ENCODE peak calls at places on chromosomes 3 and 15, in five cellular contexts. F, T, I, B and O are unnamed samples.

GRCh38 chr3:46442591-46443530 is 21.8 kb downstream of the LTF start:
- DNase-seq in B (no peak), I (no peak), F (peak), T (peak), O (no peak)

GRCh38 chr3:104878395-104878794 is 488.3 kb upstream of the ALCAM start:
- DNase-seq in F (no peak), B (no peak), I (no peak), T (no peak), O (no peak)

GRCh38 chr3:140927711-140928110 is 13.9 kb upstream of the SLC25A36 start:
- DNase-seq in T (no peak), F (no peak), I (no peak), B (no peak), O (no peak)

GRCh38 chr3:42023380-42023779 is 61.5 kb upstream of the ULK4 start:
- DNase-seq in F (no peak), B (no peak), I (no peak), T (no peak), O (no peak)

GRCh38 chr3:73772076-73772475 is 147.3 kb upstream of the PDZRN3 start:
- DNase-seq in F (no peak), B (no peak), T (no peak), I (no peak), O (no peak)

GRCh38 chr3:32577621-32578556 is 7.2 kb upstream of the DYNC1LI1 start:
- DNase-seq in T (no peak), I (no peak), B (no peak), F (no peak), O (no peak)

GRCh38 chr15:45200799-45201556 is 13.2 kb upstream of the SHF start:
- DNase-seq in T (peak), I (peak), B (peak), F (peak), O (peak)

GRCh38 chr3:142888484-142889262 is at the start of gene PCOLCE2:
- DNase-seq in B (peak), I (no peak), F (peak), T (no peak), O (peak)

GRCh38 chr15:73081321-73081958 is 29.2 kb downstream of the NEO1 start:
- DNase-seq in F (no peak), I (peak), T (no peak), B (no peak), O (no peak)

GRCh38 chr15:51460796-51461195 is 119.3 kb downstream of the GLDN start:
- DNase-seq in F (no peak), T (no peak), B (no peak), I (no peak), O (no peak)

GRCh38 chr3:12516873-12517272 is 28.4 kb downstream of the MKRN2OS start:
- DNase-seq in T (no peak), I (no peak), F (no peak), B (no peak), O (no peak)
- TF ChIP-seq POLR2A in T (no peak), I (no peak), F (no peak), B (no peak), O (no peak)

GRCh38 chr3:172040078-172040975 is 949 bp downstream of the FNDC3B start:
- DNase-seq in B (peak), F (peak), I (peak), T (peak), O (peak)
- TF ChIP-seq CTCF in B (no peak), F (peak), I (no peak), T (no peak), O (peak)

GRCh38 chr3:49092948-49093852 is 671 bp downstream of the QRICH1 start:
- DNase-seq in F (peak), B (peak), I (peak), T (peak), O (peak)
- TF ChIP-seq POLR2A in F (no peak), B (no peak), I (no peak), T (no peak), O (no peak)

GRCh38 chr15:67064607-67065530 is 533 bp upstream of the SMAD3 start:
- DNase-seq in F (peak), I (no peak), B (no peak), T (peak), O (peak)
- TF ChIP-seq CTCF in F (no peak), I (no peak), B (no peak), T (no peak), O (no peak)

DNA sequence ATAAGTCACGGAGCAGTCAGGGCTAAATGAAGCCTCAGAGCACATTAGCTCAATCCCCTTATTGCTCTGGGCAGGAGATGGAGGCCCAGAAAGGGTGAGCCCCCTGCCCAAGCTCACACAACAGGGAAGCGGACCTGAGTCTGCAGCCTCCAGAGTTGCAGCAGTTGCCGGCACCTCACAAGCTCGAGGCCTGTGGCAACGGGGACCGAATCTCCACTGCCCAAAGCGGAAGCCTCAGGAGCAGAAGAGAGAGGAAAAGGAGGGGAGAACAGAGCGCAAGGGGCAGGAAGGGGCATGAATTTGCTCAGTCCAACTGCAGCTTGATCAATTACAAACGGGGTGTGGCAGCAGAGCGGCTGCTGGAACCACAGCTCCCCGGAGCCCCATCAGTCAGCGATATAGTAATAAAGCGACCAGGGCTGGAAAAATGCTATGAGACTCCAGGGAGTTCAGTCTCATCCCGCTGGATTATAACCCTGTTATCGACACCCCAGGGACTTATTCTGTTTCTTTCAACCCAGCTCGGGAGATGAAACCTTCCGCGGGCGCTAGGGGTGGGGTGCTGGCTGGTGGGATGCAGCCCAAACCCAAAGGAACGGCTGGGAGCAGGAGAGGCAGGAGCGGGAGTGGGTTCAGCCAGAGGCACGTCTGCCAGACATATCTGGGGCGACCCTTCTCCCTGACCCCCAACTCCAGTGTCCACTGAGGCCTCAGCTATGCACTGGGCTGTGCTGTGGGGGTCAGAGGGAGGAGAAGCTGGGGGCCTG is 219.7 kb upstream of the LINGO1 start:
- DNase-seq in F (peak), I (no peak), T (no peak), B (no peak), O (no peak)
- TF ChIP-seq POLR2A in F (no peak), I (no peak), T (no peak), B (no peak), O (no peak)

DNA sequence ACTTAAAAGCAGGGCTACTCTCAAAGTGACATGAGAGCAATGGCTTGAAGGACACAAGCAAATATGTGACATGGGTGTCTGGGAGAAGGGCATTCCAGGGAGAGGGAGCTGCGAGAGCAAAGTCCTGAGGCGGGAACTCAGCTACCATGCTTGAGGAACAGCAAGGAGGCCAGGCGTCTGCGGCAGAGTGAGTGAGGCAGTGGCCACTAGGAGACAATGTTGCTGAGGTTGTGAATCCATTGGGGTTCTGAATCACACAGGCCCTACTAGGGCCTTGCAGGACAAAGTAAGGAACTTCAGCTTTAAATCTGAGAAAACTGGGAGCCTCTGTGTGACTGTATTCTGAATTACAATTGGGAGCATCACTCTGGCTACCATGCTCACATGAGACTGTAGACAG is 94.1 kb upstream of the PRICKLE2 start:
- DNase-seq in B (no peak), I (no peak), T (no peak), F (no peak), O (no peak)
- TF ChIP-seq CTCF in B (no peak), I (no peak), T (no peak), F (no peak), O (no peak)

DNA sequence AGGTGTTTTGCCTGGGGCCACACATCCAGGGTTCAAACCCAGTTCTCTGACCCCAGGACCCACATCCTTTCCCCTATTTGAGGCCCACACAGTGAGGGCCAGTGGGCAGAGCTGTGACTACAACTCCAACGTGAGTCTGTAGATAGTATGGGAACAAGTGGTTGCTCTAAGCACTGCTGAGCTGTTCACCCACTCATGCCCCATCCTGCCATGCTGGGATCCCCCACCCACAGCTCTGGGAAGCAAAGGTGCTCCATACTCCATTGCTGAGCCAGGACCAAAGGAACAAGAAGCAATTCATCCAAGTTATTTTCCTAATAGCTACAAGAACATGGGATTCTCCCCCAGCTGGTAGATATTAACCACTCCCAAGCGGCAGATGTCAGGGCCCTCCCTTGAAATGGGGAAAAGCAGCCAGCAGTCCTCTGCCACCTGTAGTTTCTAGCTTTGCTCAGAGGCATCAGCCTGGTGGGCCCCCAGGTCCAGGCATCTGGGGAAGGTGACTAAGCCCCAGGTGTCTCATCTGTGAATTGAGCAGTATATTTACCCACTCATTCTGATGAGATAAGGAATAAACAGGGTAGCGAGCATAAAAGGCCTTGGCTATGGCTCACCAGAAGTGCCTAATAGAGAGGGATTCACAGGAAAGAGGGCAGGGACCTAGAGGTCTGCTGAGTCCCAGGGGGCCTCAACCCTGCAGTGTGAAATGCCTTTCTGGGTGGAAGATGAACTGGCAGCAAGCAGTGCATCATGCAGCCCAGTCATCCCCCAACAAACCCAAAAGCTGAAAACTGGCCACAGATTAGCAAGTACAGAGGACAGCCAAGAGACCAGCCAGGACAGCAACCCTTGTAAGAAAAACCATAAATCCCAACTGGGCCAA is 33.4 kb downstream of the POC1A start:
- DNase-seq in F (no peak), B (no peak), I (no peak), T (no peak), O (no peak)
- TF ChIP-seq POLR2A in F (no peak), B (no peak), I (no peak), T (no peak), O (no peak)

GRCh38 chr3:108345492-108346205 is 49.3 kb downstream of the HHLA2 start:
- DNase-seq in T (no peak), F (no peak), I (no peak), B (no peak), O (no peak)
- TF ChIP-seq CTCF in T (no peak), F (no peak), I (no peak), B (no peak), O (no peak)

GRCh38 chr15:43793647-43794046 is 1.5 kb downstream of the SERF2 start:
- DNase-seq in F (no peak), T (no peak), B (no peak), I (no peak), O (no peak)

GRCh38 chr15:43795197-43795596 is 3.1 kb downstream of the SERF2 start:
- DNase-seq in F (no peak), I (no peak), B (no peak), T (no peak), O (no peak)

GRCh38 chr15:43791993-43792760 is at the start of gene SERF2:
- DNase-seq in F (peak), I (peak), T (peak), B (peak), O (peak)

GRCh38 chr15:43794269-43795037 is 2.3 kb downstream of the SERF2 start:
- DNase-seq in F (no peak), T (no peak), B (no peak), I (no peak), O (no peak)

DNA sequence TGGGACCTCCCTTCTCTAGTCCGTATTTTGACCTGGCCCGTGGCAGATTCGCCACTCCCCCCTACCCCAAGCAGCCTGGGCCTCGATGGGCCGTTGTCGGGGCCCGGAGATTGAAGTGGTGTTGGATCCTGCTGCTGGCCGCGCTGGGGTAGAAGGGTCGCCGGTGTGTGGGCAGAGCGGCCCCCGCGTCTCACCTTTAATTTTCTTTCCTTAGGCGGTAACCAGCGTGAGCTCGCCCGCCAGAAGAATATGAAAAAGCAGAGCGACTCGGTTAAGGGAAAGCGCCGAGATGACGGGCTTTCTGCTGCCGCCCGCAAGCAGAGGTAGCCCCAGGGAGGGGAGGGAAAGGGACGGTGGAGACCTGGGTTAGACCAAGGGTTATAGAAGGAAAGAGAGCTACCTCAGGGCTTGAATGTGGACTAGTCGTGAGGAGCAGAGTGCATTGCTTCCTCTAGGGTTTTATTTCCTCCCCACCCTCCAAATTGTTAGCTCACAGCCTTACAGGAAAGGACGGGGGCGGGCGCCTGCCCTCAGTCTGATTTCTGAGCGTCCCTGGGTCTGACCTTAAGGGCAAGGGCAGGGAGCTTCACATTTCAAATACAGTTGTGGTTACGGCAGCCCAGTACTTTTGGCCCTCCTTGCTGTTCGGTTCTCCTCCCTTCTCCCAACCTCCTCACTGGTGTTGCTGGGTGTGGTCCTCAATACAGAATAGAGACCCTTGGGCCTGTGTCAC is 807 bp downstream of the SERF2 start:
- DNase-seq in B (no peak), I (no peak), F (peak), T (no peak), O (no peak)
- TF ChIP-seq POLR2A in B (no peak), I (no peak), F (peak), T (no peak), O (no peak)